ENCODE peak calls at places on chromosomes 16 and 17, in four cellular contexts. One of them, this sample, is unnamed.

GRCh38 chr16:84460406-84461028 is 43.9 kb downstream of the MEAK7 start:
- DNase-seq in CD4-positive, CD25-positive, alpha-beta regulatory T cell: no peak
- DNase-seq in BE2C: no peak
- DNase-seq in adrenal gland: no peak
- DNase-seq in this sample: no peak

GRCh38 chr16:50502616-50503000 is 45.6 kb upstream of the NKD1 start:
- DNase-seq in CD4-positive, CD25-positive, alpha-beta regulatory T cell: no peak
- DNase-seq in BE2C: no peak
- DNase-seq in adrenal gland: no peak
- DNase-seq in this sample: no peak

GRCh38 chr16:88437367-88437964 is 15.6 kb upstream of the ZFPM1 start:
- DNase-seq in CD4-positive, CD25-positive, alpha-beta regulatory T cell: peak; percentile 42
- DNase-seq in BE2C: peak; percentile 79
- DNase-seq in adrenal gland: no peak
- DNase-seq in this sample: peak; percentile 81

GRCh38 chr16:3147757-3148104 is 12.9 kb downstream of the ZNF213 start:
- DNase-seq in CD4-positive, CD25-positive, alpha-beta regulatory T cell: no peak
- DNase-seq in BE2C: no peak
- DNase-seq in adrenal gland: no peak
- DNase-seq in this sample: no peak

GRCh38 chr17:67262420-67262819 is 17.4 kb upstream of the HELZ start:
- DNase-seq in CD4-positive, CD25-positive, alpha-beta regulatory T cell: no peak
- DNase-seq in BE2C: no peak
- DNase-seq in adrenal gland: no peak
- DNase-seq in this sample: peak; percentile 20

GRCh38 chr16:89309438-89310122 is 92.1 kb downstream of the ZNF778 start:
- DNase-seq in CD4-positive, CD25-positive, alpha-beta regulatory T cell: no peak
- DNase-seq in BE2C: no peak
- DNase-seq in adrenal gland: no peak
- DNase-seq in this sample: no peak

GRCh38 chr17:30954046-30954805 is 16.6 kb upstream of the RNF135 start:
- DNase-seq in CD4-positive, CD25-positive, alpha-beta regulatory T cell: no peak
- DNase-seq in BE2C: no peak
- DNase-seq in adrenal gland: peak; percentile 29
- DNase-seq in this sample: no peak

GRCh38 chr16:81723098-81723723 is 55.9 kb upstream of the PLCG2 start:
- DNase-seq in CD4-positive, CD25-positive, alpha-beta regulatory T cell: peak; percentile 33
- DNase-seq in BE2C: peak; percentile 63
- DNase-seq in adrenal gland: no peak
- DNase-seq in this sample: peak; percentile 80

GRCh38 chr17:1647802-1648581 is 1.7 kb downstream of the RILP start:
- DNase-seq in CD4-positive, CD25-positive, alpha-beta regulatory T cell: peak; percentile 14
- DNase-seq in BE2C: peak; percentile 26
- DNase-seq in adrenal gland: peak; percentile 70
- DNase-seq in this sample: no peak

GRCh38 chr17:60060474-60060873 is 18.2 kb downstream of the HEATR6 start:
- DNase-seq in CD4-positive, CD25-positive, alpha-beta regulatory T cell: no peak
- DNase-seq in BE2C: no peak
- DNase-seq in adrenal gland: no peak
- DNase-seq in this sample: no peak

GRCh38 chr16:1430759-1431496 is at the start of gene PERCC1:
- DNase-seq in CD4-positive, CD25-positive, alpha-beta regulatory T cell: no peak
- DNase-seq in BE2C: peak; percentile 52
- DNase-seq in adrenal gland: no peak
- DNase-seq in this sample: no peak

GRCh38 chr16:15955425-15955824 is 6.0 kb downstream of the ABCC1 start:
- DNase-seq in CD4-positive, CD25-positive, alpha-beta regulatory T cell: no peak
- DNase-seq in BE2C: no peak
- DNase-seq in adrenal gland: no peak
- DNase-seq in this sample: no peak
- H3K4me1 ChIP-seq in CD4-positive, CD25-positive, alpha-beta regulatory T cell: peaks cover 81% of the 10 kb centered on the region
- H3K4me1 ChIP-seq in BE2C: no peaks in the 10 kb centered on the region
- H3K4me1 ChIP-seq in adrenal gland: peaks cover 32% of the 10 kb centered on the region
- H3K4me1 ChIP-seq in this sample: peaks cover 32% of the 10 kb centered on the region

GRCh38 chr16:35639233-35640205 is 2180.1 kb downstream of the TP53TG3F start:
- DNase-seq in CD4-positive, CD25-positive, alpha-beta regulatory T cell: no peak
- DNase-seq in BE2C: no peak
- DNase-seq in adrenal gland: no peak
- DNase-seq in this sample: no peak

GRCh38 chr16:35636831-35637230 is 2177.4 kb downstream of the TP53TG3F start:
- DNase-seq in CD4-positive, CD25-positive, alpha-beta regulatory T cell: no peak
- DNase-seq in BE2C: no peak
- DNase-seq in adrenal gland: no peak
- DNase-seq in this sample: no peak

GRCh38 chr16:35637683-35638082 is 2178.3 kb downstream of the TP53TG3F start:
- DNase-seq in CD4-positive, CD25-positive, alpha-beta regulatory T cell: no peak
- DNase-seq in BE2C: no peak
- DNase-seq in adrenal gland: no peak
- DNase-seq in this sample: no peak

GRCh38 chr16:35642322-35642835 is 2183.0 kb downstream of the TP53TG3F start:
- DNase-seq in CD4-positive, CD25-positive, alpha-beta regulatory T cell: no peak
- DNase-seq in BE2C: no peak
- DNase-seq in adrenal gland: no peak
- DNase-seq in this sample: no peak
- H3K9me3 ChIP-seq in CD4-positive, CD25-positive, alpha-beta regulatory T cell: peaks cover 50% of the 10 kb centered on the region
- H3K9me3 ChIP-seq in BE2C: no peaks in the 10 kb centered on the region
- H3K9me3 ChIP-seq in adrenal gland: no peaks in the 10 kb centered on the region
- H3K9me3 ChIP-seq in this sample: peaks cover 4% of the 10 kb centered on the region

GRCh38 chr17:79415909-79416308 is 194.9 kb downstream of the RBFOX3 start:
- DNase-seq in CD4-positive, CD25-positive, alpha-beta regulatory T cell: no peak
- DNase-seq in BE2C: no peak
- DNase-seq in adrenal gland: no peak
- DNase-seq in this sample: no peak
- H3K27me3 ChIP-seq in CD4-positive, CD25-positive, alpha-beta regulatory T cell: no peaks in the 10 kb centered on the region
- H3K27me3 ChIP-seq in BE2C: peaks cover 78% of the 10 kb centered on the region
- H3K27me3 ChIP-seq in adrenal gland: peaks cover 22% of the 10 kb centered on the region
- H3K27me3 ChIP-seq in this sample: peaks cover 43% of the 10 kb centered on the region

GRCh38 chr17:37292429-37293139 is 83.2 kb upstream of the C17orf78 start:
- DNase-seq in CD4-positive, CD25-positive, alpha-beta regulatory T cell: no peak
- DNase-seq in BE2C: no peak
- DNase-seq in adrenal gland: no peak
- DNase-seq in this sample: no peak

GRCh38 chr17:37299257-37299985 is 76.4 kb upstream of the C17orf78 start:
- DNase-seq in CD4-positive, CD25-positive, alpha-beta regulatory T cell: no peak
- DNase-seq in BE2C: no peak
- DNase-seq in adrenal gland: peak; percentile 48
- DNase-seq in this sample: peak; percentile 87

GRCh38 chr17:37294888-37295287 is 80.9 kb upstream of the C17orf78 start:
- DNase-seq in CD4-positive, CD25-positive, alpha-beta regulatory T cell: no peak
- DNase-seq in BE2C: no peak
- DNase-seq in adrenal gland: no peak
- DNase-seq in this sample: peak; percentile 21

GRCh38 chr17:37291351-37291750 is 84.4 kb upstream of the C17orf78 start:
- DNase-seq in CD4-positive, CD25-positive, alpha-beta regulatory T cell: no peak
- DNase-seq in BE2C: no peak
- DNase-seq in adrenal gland: no peak
- DNase-seq in this sample: no peak

DNA sequence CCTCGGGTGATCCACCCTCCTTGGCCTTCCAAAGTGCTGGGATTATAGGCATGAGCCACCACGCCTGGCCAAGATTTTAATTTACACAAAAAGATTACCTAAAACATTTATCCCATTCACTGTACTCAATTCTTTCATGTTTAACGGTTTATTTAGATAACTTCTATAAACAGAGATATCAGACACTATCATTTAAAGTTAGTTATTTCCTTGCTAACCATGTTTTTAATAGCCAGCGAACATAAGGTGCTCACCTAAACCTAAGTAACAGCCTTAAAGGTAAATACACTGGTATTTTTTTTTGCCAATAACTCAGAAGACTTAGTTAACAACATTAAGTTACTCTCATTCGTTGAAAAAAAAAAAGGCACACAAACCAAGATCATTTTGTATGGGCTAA is 82.0 kb upstream of the C17orf78 start:
- DNase-seq in CD4-positive, CD25-positive, alpha-beta regulatory T cell: no peak
- DNase-seq in BE2C: no peak
- DNase-seq in adrenal gland: no peak
- DNase-seq in this sample: no peak
- H3K4me1 ChIP-seq in CD4-positive, CD25-positive, alpha-beta regulatory T cell: no peaks in the 10 kb centered on the region
- H3K4me1 ChIP-seq in BE2C: peaks cover 7% of the 10 kb centered on the region
- H3K4me1 ChIP-seq in adrenal gland: peaks cover 17% of the 10 kb centered on the region
- H3K4me1 ChIP-seq in this sample: peaks cover 10% of the 10 kb centered on the region

This sample was measured in HAP-1.